ENCODE peak calls at places on chromosome 11, in four cellular contexts. One of them, this sample, is unnamed.

GRCh38 chr11:70265341-70265740 is 5.1 kb upstream of the PPFIA1 start:
- DNase-seq in GM20000: peak
- DNase-seq in left ventricle myocardium inferior: no peak
- DNase-seq in adrenal gland: no peak
- DNase-seq in this sample: no peak

GRCh38 chr11:72012897-72013721 is 14.4 kb downstream of the IL18BP start:
- DNase-seq in adrenal gland: peak
- DNase-seq in left ventricle myocardium inferior: peak
- DNase-seq in GM20000: no peak
- DNase-seq in this sample: no peak

GRCh38 chr11:121722431-121723256 is 269.9 kb upstream of the SORL1-AS1 start:
- DNase-seq in GM20000: no peak
- DNase-seq in left ventricle myocardium inferior: peak
- DNase-seq in adrenal gland: peak
- DNase-seq in this sample: peak

GRCh38 chr11:117923275-117923674 is 5.9 kb downstream of the TMPRSS13 start:
- DNase-seq in GM20000: no peak
- DNase-seq in adrenal gland: no peak
- DNase-seq in left ventricle myocardium inferior: no peak
- DNase-seq in this sample: no peak

GRCh38 chr11:92888701-92889100 is 80.8 kb upstream of the MTNR1B start:
- DNase-seq in adrenal gland: no peak
- DNase-seq in left ventricle myocardium inferior: no peak
- DNase-seq in GM20000: no peak
- DNase-seq in this sample: no peak

GRCh38 chr11:69120096-69120875 is 35.4 kb upstream of the SMIM38 start:
- DNase-seq in left ventricle myocardium inferior: no peak
- DNase-seq in adrenal gland: no peak
- DNase-seq in GM20000: no peak
- DNase-seq in this sample: no peak

GRCh38 chr11:6943131-6943530 is 16.9 kb downstream of the ZNF215 start:
- DNase-seq in adrenal gland: no peak
- DNase-seq in GM20000: no peak
- DNase-seq in left ventricle myocardium inferior: no peak
- DNase-seq in this sample: no peak

GRCh38 chr11:19598456-19598855 is 114.2 kb upstream of the NAV2 start:
- DNase-seq in GM20000: no peak
- DNase-seq in left ventricle myocardium inferior: no peak
- DNase-seq in adrenal gland: no peak
- DNase-seq in this sample: no peak

GRCh38 chr11:128633384-128633965 is 46.1 kb upstream of the ETS1 start:
- DNase-seq in adrenal gland: no peak
- DNase-seq in GM20000: no peak
- DNase-seq in left ventricle myocardium inferior: no peak
- DNase-seq in this sample: no peak

GRCh38 chr11:62497132-62497915 is 49.3 kb downstream of the AHNAK start:
- DNase-seq in left ventricle myocardium inferior: no peak
- DNase-seq in adrenal gland: no peak
- DNase-seq in GM20000: peak
- DNase-seq in this sample: no peak

GRCh38 chr11:10125522-10126133 is 168.4 kb downstream of the SBF2 start:
- DNase-seq in GM20000: no peak
- DNase-seq in left ventricle myocardium inferior: no peak
- DNase-seq in adrenal gland: no peak
- DNase-seq in this sample: no peak

GRCh38 chr11:12692238-12693074 is 18.2 kb downstream of the TEAD1 start:
- DNase-seq in left ventricle myocardium inferior: peak
- DNase-seq in adrenal gland: peak
- DNase-seq in GM20000: no peak
- DNase-seq in this sample: no peak

GRCh38 chr11:65555693-65556231 is 2.4 kb downstream of the LTBP3 start:
- DNase-seq in adrenal gland: peak
- DNase-seq in left ventricle myocardium inferior: peak
- DNase-seq in GM20000: no peak
- DNase-seq in this sample: no peak

GRCh38 chr11:10818594-10818993 is 9.9 kb upstream of the EIF4G2 start:
- DNase-seq in GM20000: no peak
- DNase-seq in left ventricle myocardium inferior: no peak
- DNase-seq in adrenal gland: no peak
- DNase-seq in this sample: no peak

GRCh38 chr11:42145311-42145710 is 685.9 kb upstream of the LRRC4C start:
- DNase-seq in left ventricle myocardium inferior: no peak
- DNase-seq in GM20000: no peak
- DNase-seq in adrenal gland: no peak
- DNase-seq in this sample: no peak

GRCh38 chr11:131674051-131674755 is 303.8 kb downstream of the NTM start:
- DNase-seq in left ventricle myocardium inferior: peak
- DNase-seq in GM20000: peak
- DNase-seq in adrenal gland: peak
- DNase-seq in this sample: peak

GRCh38 chr11:70067591-70068341 is 10.4 kb upstream of the ANO1 start:
- DNase-seq in adrenal gland: peak
- DNase-seq in left ventricle myocardium inferior: no peak
- DNase-seq in GM20000: no peak
- DNase-seq in this sample: peak

GRCh38 chr11:92867913-92868619 is 101.4 kb upstream of the MTNR1B start:
- DNase-seq in left ventricle myocardium inferior: no peak
- DNase-seq in adrenal gland: no peak
- DNase-seq in GM20000: no peak
- DNase-seq in this sample: no peak

GRCh38 chr11:13052130-13052541 is 43.0 kb downstream of the RASSF10 start:
- DNase-seq in left ventricle myocardium inferior: no peak
- DNase-seq in GM20000: no peak
- DNase-seq in adrenal gland: no peak
- DNase-seq in this sample: no peak

GRCh38 chr11:87281496-87281895 is 243.8 kb downstream of the TMEM135 start:
- DNase-seq in left ventricle myocardium inferior: no peak
- DNase-seq in adrenal gland: no peak
- DNase-seq in GM20000: no peak
- DNase-seq in this sample: no peak

GRCh38 chr11:61332823-61333637 is at the start of the genes DDB1 and TKFC:
- DNase-seq in left ventricle myocardium inferior: peak
- DNase-seq in GM20000: peak
- DNase-seq in adrenal gland: peak
- DNase-seq in this sample: peak

GRCh38 chr11:115707180-115707905 is 203.1 kb upstream of the CADM1 start:
- DNase-seq in GM20000: no peak
- DNase-seq in left ventricle myocardium inferior: no peak
- DNase-seq in adrenal gland: no peak
- DNase-seq in this sample: no peak

GRCh38 chr11:113296016-113296415 is 18.4 kb upstream of the TTC12 start:
- DNase-seq in adrenal gland: no peak
- DNase-seq in GM20000: no peak
- DNase-seq in left ventricle myocardium inferior: no peak
- DNase-seq in this sample: no peak

GRCh38 chr11:120063686-120064340 is 74.1 kb downstream of the TRIM29 start:
- DNase-seq in adrenal gland: peak
- DNase-seq in left ventricle myocardium inferior: no peak
- DNase-seq in GM20000: no peak
- DNase-seq in this sample: no peak

GRCh38 chr11:64437426-64437825 is 78.5 kb downstream of the RPS6KA4 start:
- DNase-seq in GM20000: no peak
- DNase-seq in left ventricle myocardium inferior: no peak
- DNase-seq in adrenal gland: no peak
- DNase-seq in this sample: no peak

GRCh38 chr11:2092956-2093412 is 46.2 kb downstream of the IGF2 start:
- DNase-seq in left ventricle myocardium inferior: peak
- DNase-seq in adrenal gland: no peak
- DNase-seq in GM20000: no peak
- DNase-seq in this sample: no peak

GRCh38 chr11:64268687-64269379 is 15.6 kb downstream of the BAD start:
- DNase-seq in left ventricle myocardium inferior: peak
- DNase-seq in GM20000: no peak
- DNase-seq in adrenal gland: peak
- DNase-seq in this sample: no peak

DNA sequence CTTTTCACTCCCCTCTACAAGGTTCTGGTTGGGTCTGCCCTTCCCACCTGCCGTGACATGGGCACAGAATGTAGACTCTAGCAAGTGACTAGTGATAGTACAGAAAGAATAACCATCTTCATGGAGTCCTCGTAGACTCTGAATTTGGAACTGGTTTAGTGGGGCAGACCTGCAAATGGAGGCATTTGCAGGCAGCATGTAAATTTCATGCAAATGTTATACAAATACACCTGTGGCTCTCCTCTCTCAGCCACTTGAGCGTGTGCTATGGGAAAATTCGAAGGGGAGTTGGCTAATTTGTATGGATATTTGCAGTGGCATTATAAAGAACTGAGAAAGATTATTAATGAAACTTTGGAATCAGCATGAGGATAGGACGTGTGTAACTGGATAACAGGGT is 85.0 kb downstream of the SCN3B start:
- DNase-seq in left ventricle myocardium inferior: no peak
- DNase-seq in GM20000: no peak
- DNase-seq in adrenal gland: no peak
- DNase-seq in this sample: no peak
- TF ChIP-seq CTCF in left ventricle myocardium inferior: no peak
- TF ChIP-seq CTCF in GM20000: no peak
- TF ChIP-seq CTCF in adrenal gland: no peak
- TF ChIP-seq CTCF in this sample: no peak

DNA sequence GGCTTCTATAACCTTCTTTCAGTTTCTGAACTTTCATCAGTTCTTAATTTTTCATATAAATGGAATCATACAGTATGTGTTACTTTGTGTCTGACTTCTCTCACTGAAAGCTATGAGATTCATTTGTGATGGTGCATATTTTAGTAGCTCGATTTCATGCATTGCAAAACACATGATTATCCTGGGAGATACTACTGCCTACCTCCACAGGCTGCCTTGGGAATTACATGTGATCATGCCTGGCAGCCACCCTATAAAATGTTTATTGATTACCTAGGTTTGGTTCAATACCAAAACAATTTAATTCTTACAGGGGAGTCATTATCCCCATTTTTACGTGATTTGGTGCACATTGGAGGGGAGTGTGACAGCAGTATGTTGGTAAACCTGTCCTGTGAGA is 34.1 kb upstream of the PAK1 start:
- DNase-seq in adrenal gland: no peak
- DNase-seq in GM20000: no peak
- DNase-seq in left ventricle myocardium inferior: no peak
- DNase-seq in this sample: no peak
- TF ChIP-seq CTCF in adrenal gland: no peak
- TF ChIP-seq CTCF in GM20000: no peak
- TF ChIP-seq CTCF in left ventricle myocardium inferior: no peak
- TF ChIP-seq CTCF in this sample: no peak

DNA sequence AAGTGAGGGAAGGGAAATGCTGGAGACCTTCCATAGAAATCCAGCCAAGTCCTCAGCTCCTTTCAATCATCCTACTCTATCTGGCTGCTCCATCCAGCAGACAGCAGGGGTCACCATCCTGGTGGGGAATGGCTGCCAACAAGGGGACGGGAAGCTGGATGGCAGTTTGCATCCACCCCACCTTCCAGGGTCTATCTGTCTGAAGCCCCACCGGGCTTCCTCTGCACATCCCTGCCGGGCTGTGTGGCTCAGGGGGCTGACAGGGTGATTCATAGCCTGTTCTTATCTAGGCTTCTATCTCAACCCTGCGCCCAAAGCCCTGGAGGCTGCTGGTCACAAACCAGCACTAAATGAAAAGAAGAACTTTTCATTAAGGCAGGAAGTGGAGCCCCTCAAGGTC is 1.1 kb downstream of the SYTL2 start:
- DNase-seq in adrenal gland: no peak
- DNase-seq in GM20000: peak
- DNase-seq in left ventricle myocardium inferior: no peak
- DNase-seq in this sample: no peak
- TF ChIP-seq CTCF in adrenal gland: no peak
- TF ChIP-seq CTCF in GM20000: no peak
- TF ChIP-seq CTCF in left ventricle myocardium inferior: no peak
- TF ChIP-seq CTCF in this sample: no peak

DNA sequence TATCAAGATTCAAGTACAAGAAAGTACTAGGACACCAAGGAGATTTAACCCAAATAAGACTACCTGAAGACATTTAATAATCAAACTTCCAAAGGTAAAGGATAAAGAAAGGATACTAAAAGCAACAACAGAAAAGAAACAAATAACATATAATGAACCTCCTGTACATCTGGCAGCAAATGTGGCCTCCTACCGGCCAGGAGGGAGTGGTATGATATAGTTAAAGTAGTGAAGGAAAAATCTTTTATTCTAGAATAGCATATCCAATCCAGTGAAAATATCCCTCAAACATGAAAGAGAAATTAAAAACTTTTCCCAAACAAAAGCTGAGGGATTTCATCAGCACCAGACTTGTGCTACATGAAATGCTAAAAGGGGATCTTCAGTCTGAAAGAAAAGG is 104.7 kb upstream of the GUCY1A2 start:
- DNase-seq in adrenal gland: no peak
- DNase-seq in left ventricle myocardium inferior: no peak
- DNase-seq in GM20000: no peak
- DNase-seq in this sample: no peak
- TF ChIP-seq CTCF in adrenal gland: no peak
- TF ChIP-seq CTCF in left ventricle myocardium inferior: no peak
- TF ChIP-seq CTCF in GM20000: no peak
- TF ChIP-seq CTCF in this sample: no peak

DNA sequence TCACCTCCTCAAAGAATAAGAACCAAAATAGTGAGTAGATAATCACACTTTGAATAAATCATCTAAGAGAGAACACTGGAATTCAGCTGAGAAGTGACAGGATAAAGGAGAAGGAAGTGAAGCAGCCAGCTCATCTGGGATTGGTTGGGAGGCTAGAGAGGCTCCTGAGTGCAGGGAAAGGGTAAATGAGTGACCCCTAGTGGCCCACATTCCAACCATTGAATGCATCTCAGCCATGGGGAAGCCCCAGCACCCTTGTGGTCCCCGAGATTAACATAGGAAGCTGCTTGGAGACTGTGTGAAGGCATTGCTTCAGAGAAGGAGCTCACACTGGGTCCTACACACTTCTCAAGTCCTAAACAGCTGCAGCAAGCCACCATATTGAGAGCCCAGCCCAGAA is 82.3 kb downstream of the JRKL start:
- DNase-seq in GM20000: peak
- DNase-seq in left ventricle myocardium inferior: no peak
- DNase-seq in adrenal gland: no peak
- DNase-seq in this sample: no peak
- TF ChIP-seq CTCF in GM20000: peak
- TF ChIP-seq CTCF in left ventricle myocardium inferior: no peak
- TF ChIP-seq CTCF in adrenal gland: no peak
- TF ChIP-seq CTCF in this sample: no peak

GRCh38 chr11:9078113-9079041 is 13.0 kb downstream of the SCUBE2 start:
- DNase-seq in GM20000: no peak
- DNase-seq in adrenal gland: no peak
- DNase-seq in left ventricle myocardium inferior: no peak
- DNase-seq in this sample: no peak
- TF ChIP-seq CTCF in GM20000: no peak
- TF ChIP-seq CTCF in adrenal gland: no peak
- TF ChIP-seq CTCF in left ventricle myocardium inferior: no peak
- TF ChIP-seq CTCF in this sample: no peak

This sample was measured in mesothelial cell of epicardium.